ENCODE peak calls at places on chromosomes 7 and 10, in ten cellular contexts. P is T47D; T is NCI-H2029; R is CD8-positive, alpha-beta memory T cell; U is stimulated activated CD8-positive, alpha-beta memory T cell treated with anti-CD3 and anti-CD28 coated beads, Interleukin-2, amount 100 ng/mL, for 1 hour; Q is effector CD4-positive, alpha-beta T cell; Z is WTC11; D is ecto neural progenitor cell; F is Peyer's patch; M is activated gamma-delta T cell treated with anti-CD3 and anti-CD28 coated beads, Interleukin-2, amount 50 U/mL, for 16 hours. V is an unnamed sample.

GRCh38 chr7:108358553-108358952 is 97.7 kb downstream of the NRCAM start:
- DNase-seq in P (no peak), Z (no peak), F (no peak), R (no peak), D (peak; percentile 52), Q (no peak), T (peak; percentile 72), U (no peak), M (no peak), V (no peak)

GRCh38 chr7:157844141-157844540 is 507.3 kb downstream of the DNAJB6 start:
- DNase-seq in D (no peak), Z (no peak), U (no peak), F (no peak), T (no peak), R (no peak), P (no peak), M (no peak), Q (no peak), V (no peak)

GRCh38 chr7:87058739-87059524 is 522 bp downstream of the ELAPOR2 start:
- DNase-seq in U (no peak), F (peak; percentile 30), Q (peak; percentile 10), R (no peak), Z (peak; percentile 48), D (no peak), T (peak; percentile 31), P (peak; percentile 43), M (no peak), V (peak; percentile 10)

GRCh38 chr10:7054915-7055314 is 355.9 kb downstream of the SFMBT2 start:
- DNase-seq in F (no peak), M (no peak), Q (no peak), U (no peak), P (no peak), Z (peak; percentile 26), R (no peak), D (no peak), T (no peak), V (no peak)

GRCh38 chr10:115001506-115002381 is 63.7 kb downstream of the TRUB1 start:
- DNase-seq in P (no peak), U (no peak), D (no peak), Q (no peak), Z (no peak), F (peak; percentile 46), M (no peak), R (no peak), T (no peak), V (peak; percentile 17)

GRCh38 chr7:131544449-131545425 is 11.7 kb downstream of the PODXL start:
- DNase-seq in D (no peak), P (no peak), T (peak; percentile 20), M (no peak), R (no peak), U (no peak), Q (no peak), Z (no peak), F (no peak), V (peak; percentile 73)

GRCh38 chr10:69446650-69447151 is 4.6 kb upstream of the TSPAN15 start:
- DNase-seq in P (no peak), F (no peak), U (no peak), R (no peak), Z (no peak), M (no peak), Q (no peak), D (no peak), T (no peak), V (peak; percentile 63)

GRCh38 chr7:17298102-17298839 is at the start of gene AHR:
- DNase-seq in M (peak; percentile 79), D (peak; percentile 86), U (peak; percentile 73), F (peak; percentile 94), T (peak; percentile 76), Z (peak; percentile 78), P (peak; percentile 79), R (peak; percentile 78), Q (peak; percentile 77), V (peak; percentile 84)

GRCh38 chr7:2440608-2441245 is 35.5 kb downstream of the GRIFIN start:
- DNase-seq in D (no peak), F (no peak), U (no peak), P (peak; percentile 77), R (no peak), T (no peak), Z (no peak), M (no peak), Q (no peak), V (no peak)

GRCh38 chr10:102775201-102775972 is 31.6 kb downstream of the WBP1L start:
- DNase-seq in Z (no peak), U (no peak), P (no peak), F (no peak), T (no peak), D (no peak), M (no peak), R (no peak), Q (no peak), V (no peak)

GRCh38 chr10:9294865-9295264 is 1240.4 kb downstream of the GATA3 start:
- DNase-seq in M (no peak), F (no peak), R (no peak), T (no peak), D (no peak), U (no peak), Z (no peak), Q (no peak), P (no peak), V (no peak)

GRCh38 chr10:48274636-48275035 is at the start of gene FRMPD2:
- DNase-seq in F (no peak), D (peak; percentile 72), P (no peak), Q (no peak), U (no peak), Z (no peak), T (peak; percentile 33), M (no peak), R (no peak), V (no peak)

GRCh38 chr7:37924399-37924798 is 4.0 kb downstream of the EPDR1 start:
- DNase-seq in T (no peak), F (no peak), R (no peak), M (no peak), Z (no peak), U (no peak), P (no peak), D (no peak), Q (no peak), V (no peak)

GRCh38 chr7:22561356-22561755 is 61.4 kb upstream of the STEAP1B start:
- DNase-seq in D (peak; percentile 62), Q (no peak), T (no peak), M (no peak), U (no peak), P (no peak), F (no peak), R (no peak), Z (peak; percentile 76), V (peak; percentile 87)

GRCh38 chr10:96271017-96271815 is at the start of gene BLNK:
- DNase-seq in U (no peak), D (no peak), T (no peak), Z (no peak), P (peak; percentile 67), F (peak; percentile 82), R (no peak), Q (no peak), M (no peak), V (no peak)

GRCh38 chr7:157528785-157529341 is 192.1 kb downstream of the DNAJB6 start:
- DNase-seq in P (no peak), T (no peak), F (no peak), M (no peak), Q (no peak), R (no peak), U (no peak), Z (peak; percentile 7), D (no peak), V (no peak)

GRCh38 chr7:6121141-6121540 is 90.0 kb downstream of the ANKRD61 start:
- DNase-seq in D (no peak), Z (no peak), Q (no peak), U (no peak), F (no peak), T (no peak), R (no peak), P (no peak), M (no peak), V (no peak)

GRCh38 chr7:28754027-28754426 is 204.1 kb downstream of the TRIL start:
- DNase-seq in T (no peak), Q (no peak), M (no peak), R (no peak), F (no peak), U (no peak), P (peak; percentile 39), D (no peak), Z (no peak), V (no peak)

GRCh38 chr10:8321990-8322389 is 267.5 kb downstream of the GATA3 start:
- DNase-seq in T (peak; percentile 54), P (no peak), Q (no peak), M (no peak), U (no peak), Z (no peak), R (no peak), F (no peak), D (no peak), V (no peak)

GRCh38 chr10:13890233-13890616 is 303.5 kb downstream of the PRPF18 start:
- DNase-seq in P (no peak), M (no peak), D (no peak), R (no peak), Z (no peak), U (no peak), Q (no peak), T (no peak), F (no peak), V (peak; percentile 32)

GRCh38 chr7:114784177-114784576 is 137.7 kb upstream of the MDFIC start:
- DNase-seq in P (no peak), T (no peak), M (no peak), U (no peak), F (no peak), R (no peak), Q (no peak), Z (no peak), D (no peak), V (no peak)

GRCh38 chr10:110499796-110500514 is 2.2 kb downstream of the DUSP5 start:
- DNase-seq in P (no peak), Z (no peak), T (no peak), D (no peak), Q (no peak), F (no peak), R (no peak), M (no peak), U (no peak), V (peak; percentile 41)

GRCh38 chr7:123715198-123715597 is 33.6 kb downstream of the WASL start:
- DNase-seq in U (no peak), P (no peak), Q (no peak), Z (no peak), M (no peak), T (no peak), D (no peak), F (no peak), R (no peak), V (no peak)

V was measured in hepatic stellate cell.